ENCODE peak calls at places on chromosomes 4 and X, in ten cellular contexts. One of them, this sample, is unnamed.

GRCh38 chr4:64890131-64890710 is 481.0 kb upstream of the TECRL start:
- DNase-seq in choroid plexus epithelial cell: no peak
- DNase-seq in amniotic epithelial cell: no peak
- DNase-seq in activated CD4-positive, alpha-beta T cell treated with anti-CD3 and anti-CD28 coated beads, Interleukin-2, amount 10 ng/mL, durations not matched to agents 7 days and 5 days: no peak
- DNase-seq in colonic mucosa: no peak
- DNase-seq in CD4-positive, alpha-beta T cell: no peak
- DNase-seq in ecto neural progenitor cell: no peak
- DNase-seq in A172: no peak
- DNase-seq in renal cortical epithelial cell: no peak
- DNase-seq in NCI-H2081: no peak
- DNase-seq in this sample: no peak

GRCh38 chr4:98928505-98929340 is at the start of gene EIF4E:
- DNase-seq in A172: peak; percentile 96
- DNase-seq in NCI-H2081: peak; percentile 94
- DNase-seq in renal cortical epithelial cell: peak; percentile 97
- DNase-seq in ecto neural progenitor cell: peak; percentile 96
- DNase-seq in CD4-positive, alpha-beta T cell: peak; percentile 93
- DNase-seq in amniotic epithelial cell: peak; percentile 98
- DNase-seq in colonic mucosa: peak; percentile 97
- DNase-seq in activated CD4-positive, alpha-beta T cell treated with anti-CD3 and anti-CD28 coated beads, Interleukin-2, amount 10 ng/mL, durations not matched to agents 7 days and 5 days: peak; percentile 98
- DNase-seq in choroid plexus epithelial cell: peak; percentile 100
- DNase-seq in this sample: peak; percentile 97

GRCh38 chrX:33205321-33205720 is 6.0 kb downstream of the DMD start:
- DNase-seq in colonic mucosa: no peak
- DNase-seq in amniotic epithelial cell: peak; percentile 58
- DNase-seq in renal cortical epithelial cell: no peak
- DNase-seq in CD4-positive, alpha-beta T cell: no peak
- DNase-seq in activated CD4-positive, alpha-beta T cell treated with anti-CD3 and anti-CD28 coated beads, Interleukin-2, amount 10 ng/mL, durations not matched to agents 7 days and 5 days: no peak
- DNase-seq in NCI-H2081: no peak
- DNase-seq in A172: no peak
- DNase-seq in choroid plexus epithelial cell: peak; percentile 33
- DNase-seq in ecto neural progenitor cell: no peak
- DNase-seq in this sample: no peak

GRCh38 chr4:25258980-25259578 is 25.2 kb downstream of the PI4K2B start:
- DNase-seq in CD4-positive, alpha-beta T cell: no peak
- DNase-seq in renal cortical epithelial cell: peak; percentile 64
- DNase-seq in colonic mucosa: no peak
- DNase-seq in activated CD4-positive, alpha-beta T cell treated with anti-CD3 and anti-CD28 coated beads, Interleukin-2, amount 10 ng/mL, durations not matched to agents 7 days and 5 days: no peak
- DNase-seq in A172: peak; percentile 4
- DNase-seq in amniotic epithelial cell: no peak
- DNase-seq in NCI-H2081: no peak
- DNase-seq in ecto neural progenitor cell: no peak
- DNase-seq in choroid plexus epithelial cell: peak; percentile 52
- DNase-seq in this sample: peak; percentile 26

GRCh38 chr4:152106781-152107321 is 346.0 kb upstream of the GATB start:
- DNase-seq in CD4-positive, alpha-beta T cell: no peak
- DNase-seq in renal cortical epithelial cell: peak; percentile 60
- DNase-seq in activated CD4-positive, alpha-beta T cell treated with anti-CD3 and anti-CD28 coated beads, Interleukin-2, amount 10 ng/mL, durations not matched to agents 7 days and 5 days: no peak
- DNase-seq in ecto neural progenitor cell: no peak
- DNase-seq in NCI-H2081: no peak
- DNase-seq in amniotic epithelial cell: no peak
- DNase-seq in choroid plexus epithelial cell: no peak
- DNase-seq in A172: peak; percentile 16
- DNase-seq in colonic mucosa: no peak
- DNase-seq in this sample: no peak

GRCh38 chr4:145098675-145099037 is 545 bp downstream of the ABCE1 start:
- DNase-seq in renal cortical epithelial cell: peak; percentile 67
- DNase-seq in NCI-H2081: no peak
- DNase-seq in colonic mucosa: peak; percentile 42
- DNase-seq in choroid plexus epithelial cell: peak; percentile 66
- DNase-seq in amniotic epithelial cell: peak; percentile 61
- DNase-seq in CD4-positive, alpha-beta T cell: peak; percentile 24
- DNase-seq in activated CD4-positive, alpha-beta T cell treated with anti-CD3 and anti-CD28 coated beads, Interleukin-2, amount 10 ng/mL, durations not matched to agents 7 days and 5 days: peak; percentile 43
- DNase-seq in A172: peak; percentile 52
- DNase-seq in ecto neural progenitor cell: no peak
- DNase-seq in this sample: peak; percentile 61

GRCh38 chrX:134782796-134783195 is 124.5 kb upstream of the PLAC1 start:
- DNase-seq in activated CD4-positive, alpha-beta T cell treated with anti-CD3 and anti-CD28 coated beads, Interleukin-2, amount 10 ng/mL, durations not matched to agents 7 days and 5 days: no peak
- DNase-seq in choroid plexus epithelial cell: peak; percentile 68
- DNase-seq in ecto neural progenitor cell: no peak
- DNase-seq in A172: no peak
- DNase-seq in CD4-positive, alpha-beta T cell: no peak
- DNase-seq in colonic mucosa: no peak
- DNase-seq in renal cortical epithelial cell: peak; percentile 45
- DNase-seq in amniotic epithelial cell: peak; percentile 47
- DNase-seq in NCI-H2081: no peak
- DNase-seq in this sample: peak; percentile 16

GRCh38 chrX:87663421-87663820 is 145.8 kb downstream of the KLHL4 start:
- DNase-seq in renal cortical epithelial cell: no peak
- DNase-seq in colonic mucosa: no peak
- DNase-seq in amniotic epithelial cell: peak; percentile 1
- DNase-seq in CD4-positive, alpha-beta T cell: no peak
- DNase-seq in ecto neural progenitor cell: no peak
- DNase-seq in A172: no peak
- DNase-seq in activated CD4-positive, alpha-beta T cell treated with anti-CD3 and anti-CD28 coated beads, Interleukin-2, amount 10 ng/mL, durations not matched to agents 7 days and 5 days: no peak
- DNase-seq in choroid plexus epithelial cell: no peak
- DNase-seq in NCI-H2081: no peak
- DNase-seq in this sample: no peak

GRCh38 chrX:37905436-37906147 is 58.2 kb upstream of the DYNLT3 start:
- DNase-seq in amniotic epithelial cell: no peak
- DNase-seq in NCI-H2081: peak; percentile 26
- DNase-seq in A172: peak; percentile 45
- DNase-seq in colonic mucosa: no peak
- DNase-seq in renal cortical epithelial cell: peak; percentile 38
- DNase-seq in choroid plexus epithelial cell: peak; percentile 63
- DNase-seq in activated CD4-positive, alpha-beta T cell treated with anti-CD3 and anti-CD28 coated beads, Interleukin-2, amount 10 ng/mL, durations not matched to agents 7 days and 5 days: no peak
- DNase-seq in CD4-positive, alpha-beta T cell: no peak
- DNase-seq in ecto neural progenitor cell: peak; percentile 58
- DNase-seq in this sample: peak; percentile 16

GRCh38 chrX:71653344-71653743 is 14.0 kb upstream of the LOC101059915 start:
- DNase-seq in NCI-H2081: no peak
- DNase-seq in renal cortical epithelial cell: no peak
- DNase-seq in amniotic epithelial cell: no peak
- DNase-seq in choroid plexus epithelial cell: no peak
- DNase-seq in colonic mucosa: no peak
- DNase-seq in activated CD4-positive, alpha-beta T cell treated with anti-CD3 and anti-CD28 coated beads, Interleukin-2, amount 10 ng/mL, durations not matched to agents 7 days and 5 days: no peak
- DNase-seq in ecto neural progenitor cell: no peak
- DNase-seq in CD4-positive, alpha-beta T cell: no peak
- DNase-seq in A172: no peak
- DNase-seq in this sample: no peak

GRCh38 chr4:7788193-7788592 is 151.5 kb downstream of the AFAP1 start:
- DNase-seq in activated CD4-positive, alpha-beta T cell treated with anti-CD3 and anti-CD28 coated beads, Interleukin-2, amount 10 ng/mL, durations not matched to agents 7 days and 5 days: no peak
- DNase-seq in colonic mucosa: no peak
- DNase-seq in ecto neural progenitor cell: no peak
- DNase-seq in amniotic epithelial cell: no peak
- DNase-seq in choroid plexus epithelial cell: no peak
- DNase-seq in NCI-H2081: no peak
- DNase-seq in A172: no peak
- DNase-seq in renal cortical epithelial cell: no peak
- DNase-seq in CD4-positive, alpha-beta T cell: no peak
- DNase-seq in this sample: no peak

GRCh38 chr4:184403384-184403781 is 71.0 kb downstream of the IRF2 start:
- DNase-seq in CD4-positive, alpha-beta T cell: no peak
- DNase-seq in ecto neural progenitor cell: no peak
- DNase-seq in A172: no peak
- DNase-seq in colonic mucosa: no peak
- DNase-seq in choroid plexus epithelial cell: peak; percentile 54
- DNase-seq in NCI-H2081: no peak
- DNase-seq in renal cortical epithelial cell: no peak
- DNase-seq in activated CD4-positive, alpha-beta T cell treated with anti-CD3 and anti-CD28 coated beads, Interleukin-2, amount 10 ng/mL, durations not matched to agents 7 days and 5 days: no peak
- DNase-seq in amniotic epithelial cell: peak; percentile 54
- DNase-seq in this sample: no peak

GRCh38 chr4:184647391-184648101 is 1.7 kb downstream of the CASP3 start:
- DNase-seq in amniotic epithelial cell: peak; percentile 56
- DNase-seq in activated CD4-positive, alpha-beta T cell treated with anti-CD3 and anti-CD28 coated beads, Interleukin-2, amount 10 ng/mL, durations not matched to agents 7 days and 5 days: no peak
- DNase-seq in choroid plexus epithelial cell: peak; percentile 53
- DNase-seq in NCI-H2081: no peak
- DNase-seq in colonic mucosa: no peak
- DNase-seq in renal cortical epithelial cell: no peak
- DNase-seq in CD4-positive, alpha-beta T cell: no peak
- DNase-seq in A172: peak; percentile 6
- DNase-seq in ecto neural progenitor cell: no peak
- DNase-seq in this sample: no peak

GRCh38 chr4:88257726-88258125 is 26.6 kb downstream of the PPM1K start:
- DNase-seq in ecto neural progenitor cell: no peak
- DNase-seq in CD4-positive, alpha-beta T cell: no peak
- DNase-seq in A172: no peak
- DNase-seq in renal cortical epithelial cell: no peak
- DNase-seq in choroid plexus epithelial cell: no peak
- DNase-seq in colonic mucosa: no peak
- DNase-seq in amniotic epithelial cell: no peak
- DNase-seq in NCI-H2081: no peak
- DNase-seq in activated CD4-positive, alpha-beta T cell treated with anti-CD3 and anti-CD28 coated beads, Interleukin-2, amount 10 ng/mL, durations not matched to agents 7 days and 5 days: no peak
- DNase-seq in this sample: no peak

GRCh38 chr4:3765271-3766206 is 646 bp upstream of the ADRA2C start:
- DNase-seq in colonic mucosa: peak; percentile 26
- DNase-seq in CD4-positive, alpha-beta T cell: no peak
- DNase-seq in choroid plexus epithelial cell: peak; percentile 43
- DNase-seq in activated CD4-positive, alpha-beta T cell treated with anti-CD3 and anti-CD28 coated beads, Interleukin-2, amount 10 ng/mL, durations not matched to agents 7 days and 5 days: no peak
- DNase-seq in renal cortical epithelial cell: no peak
- DNase-seq in NCI-H2081: no peak
- DNase-seq in A172: peak; percentile 57
- DNase-seq in amniotic epithelial cell: peak; percentile 31
- DNase-seq in ecto neural progenitor cell: peak; percentile 82
- DNase-seq in this sample: peak; percentile 84

GRCh38 chr4:77170926-77171325 is 13.9 kb downstream of the CCNG2 start:
- DNase-seq in colonic mucosa: no peak
- DNase-seq in choroid plexus epithelial cell: no peak
- DNase-seq in A172: no peak
- DNase-seq in amniotic epithelial cell: no peak
- DNase-seq in CD4-positive, alpha-beta T cell: no peak
- DNase-seq in NCI-H2081: no peak
- DNase-seq in renal cortical epithelial cell: peak; percentile 69
- DNase-seq in ecto neural progenitor cell: no peak
- DNase-seq in activated CD4-positive, alpha-beta T cell treated with anti-CD3 and anti-CD28 coated beads, Interleukin-2, amount 10 ng/mL, durations not matched to agents 7 days and 5 days: no peak
- DNase-seq in this sample: no peak

GRCh38 chr4:37873383-37873782 is 17.5 kb upstream of the TBC1D1 start:
- DNase-seq in colonic mucosa: no peak
- DNase-seq in NCI-H2081: no peak
- DNase-seq in A172: no peak
- DNase-seq in amniotic epithelial cell: peak; percentile 93
- DNase-seq in renal cortical epithelial cell: peak; percentile 87
- DNase-seq in activated CD4-positive, alpha-beta T cell treated with anti-CD3 and anti-CD28 coated beads, Interleukin-2, amount 10 ng/mL, durations not matched to agents 7 days and 5 days: no peak
- DNase-seq in choroid plexus epithelial cell: peak; percentile 88
- DNase-seq in ecto neural progenitor cell: no peak
- DNase-seq in CD4-positive, alpha-beta T cell: no peak
- DNase-seq in this sample: no peak

GRCh38 chr4:25161599-25161960 is 1.3 kb upstream of the SEPSECS start:
- DNase-seq in activated CD4-positive, alpha-beta T cell treated with anti-CD3 and anti-CD28 coated beads, Interleukin-2, amount 10 ng/mL, durations not matched to agents 7 days and 5 days: no peak
- DNase-seq in A172: peak; percentile 33
- DNase-seq in CD4-positive, alpha-beta T cell: no peak
- DNase-seq in ecto neural progenitor cell: no peak
- DNase-seq in amniotic epithelial cell: peak; percentile 12
- DNase-seq in renal cortical epithelial cell: peak; percentile 36
- DNase-seq in colonic mucosa: no peak
- DNase-seq in choroid plexus epithelial cell: peak; percentile 25
- DNase-seq in NCI-H2081: no peak
- DNase-seq in this sample: peak; percentile 9

GRCh38 chr4:167555338-167556022 is 321.2 kb upstream of the SPOCK3 start:
- DNase-seq in colonic mucosa: no peak
- DNase-seq in activated CD4-positive, alpha-beta T cell treated with anti-CD3 and anti-CD28 coated beads, Interleukin-2, amount 10 ng/mL, durations not matched to agents 7 days and 5 days: no peak
- DNase-seq in renal cortical epithelial cell: peak; percentile 73
- DNase-seq in A172: no peak
- DNase-seq in amniotic epithelial cell: no peak
- DNase-seq in ecto neural progenitor cell: no peak
- DNase-seq in CD4-positive, alpha-beta T cell: no peak
- DNase-seq in NCI-H2081: no peak
- DNase-seq in choroid plexus epithelial cell: peak; percentile 2
- DNase-seq in this sample: no peak

GRCh38 chrX:1041051-1041450 is 171.4 kb downstream of the CRLF2 start:
- DNase-seq in A172: no peak
- DNase-seq in choroid plexus epithelial cell: no peak
- DNase-seq in colonic mucosa: no peak
- DNase-seq in renal cortical epithelial cell: no peak
- DNase-seq in activated CD4-positive, alpha-beta T cell treated with anti-CD3 and anti-CD28 coated beads, Interleukin-2, amount 10 ng/mL, durations not matched to agents 7 days and 5 days: no peak
- DNase-seq in CD4-positive, alpha-beta T cell: no peak
- DNase-seq in amniotic epithelial cell: no peak
- DNase-seq in ecto neural progenitor cell: no peak
- DNase-seq in NCI-H2081: no peak
- DNase-seq in this sample: no peak

GRCh38 chrX:39871648-39872047 is 226.1 kb downstream of the BCOR start:
- DNase-seq in colonic mucosa: no peak
- DNase-seq in CD4-positive, alpha-beta T cell: no peak
- DNase-seq in ecto neural progenitor cell: no peak
- DNase-seq in choroid plexus epithelial cell: no peak
- DNase-seq in A172: no peak
- DNase-seq in NCI-H2081: no peak
- DNase-seq in renal cortical epithelial cell: no peak
- DNase-seq in activated CD4-positive, alpha-beta T cell treated with anti-CD3 and anti-CD28 coated beads, Interleukin-2, amount 10 ng/mL, durations not matched to agents 7 days and 5 days: no peak
- DNase-seq in amniotic epithelial cell: no peak
- DNase-seq in this sample: no peak

GRCh38 chr4:143377635-143378099 is 41.0 kb downstream of the GAB1 start:
- DNase-seq in A172: no peak
- DNase-seq in renal cortical epithelial cell: no peak
- DNase-seq in colonic mucosa: no peak
- DNase-seq in NCI-H2081: no peak
- DNase-seq in CD4-positive, alpha-beta T cell: no peak
- DNase-seq in amniotic epithelial cell: no peak
- DNase-seq in activated CD4-positive, alpha-beta T cell treated with anti-CD3 and anti-CD28 coated beads, Interleukin-2, amount 10 ng/mL, durations not matched to agents 7 days and 5 days: no peak
- DNase-seq in ecto neural progenitor cell: no peak
- DNase-seq in choroid plexus epithelial cell: no peak
- DNase-seq in this sample: no peak

GRCh38 chr4:94403735-94404134 is 48.0 kb upstream of the PDLIM5 start:
- DNase-seq in ecto neural progenitor cell: no peak
- DNase-seq in NCI-H2081: no peak
- DNase-seq in colonic mucosa: no peak
- DNase-seq in CD4-positive, alpha-beta T cell: no peak
- DNase-seq in renal cortical epithelial cell: no peak
- DNase-seq in choroid plexus epithelial cell: no peak
- DNase-seq in A172: no peak
- DNase-seq in amniotic epithelial cell: no peak
- DNase-seq in activated CD4-positive, alpha-beta T cell treated with anti-CD3 and anti-CD28 coated beads, Interleukin-2, amount 10 ng/mL, durations not matched to agents 7 days and 5 days: no peak
- DNase-seq in this sample: no peak

GRCh38 chr4:184644553-184645307 is 4.5 kb downstream of the CASP3 start:
- DNase-seq in amniotic epithelial cell: peak; percentile 44
- DNase-seq in ecto neural progenitor cell: no peak
- DNase-seq in activated CD4-positive, alpha-beta T cell treated with anti-CD3 and anti-CD28 coated beads, Interleukin-2, amount 10 ng/mL, durations not matched to agents 7 days and 5 days: peak; percentile 22
- DNase-seq in NCI-H2081: no peak
- DNase-seq in A172: peak; percentile 63
- DNase-seq in colonic mucosa: no peak
- DNase-seq in choroid plexus epithelial cell: peak; percentile 67
- DNase-seq in CD4-positive, alpha-beta T cell: no peak
- DNase-seq in renal cortical epithelial cell: peak; percentile 86
- DNase-seq in this sample: no peak

GRCh38 chr4:86939123-86939522 is 4.3 kb downstream of the AFF1 start:
- DNase-seq in NCI-H2081: no peak
- DNase-seq in colonic mucosa: no peak
- DNase-seq in CD4-positive, alpha-beta T cell: no peak
- DNase-seq in activated CD4-positive, alpha-beta T cell treated with anti-CD3 and anti-CD28 coated beads, Interleukin-2, amount 10 ng/mL, durations not matched to agents 7 days and 5 days: peak; percentile 29
- DNase-seq in amniotic epithelial cell: no peak
- DNase-seq in renal cortical epithelial cell: peak; percentile 64
- DNase-seq in choroid plexus epithelial cell: no peak
- DNase-seq in ecto neural progenitor cell: no peak
- DNase-seq in A172: no peak
- DNase-seq in this sample: no peak

GRCh38 chrX:44162964-44163475 is 180.5 kb downstream of the EFHC2 start:
- DNase-seq in colonic mucosa: no peak
- DNase-seq in CD4-positive, alpha-beta T cell: no peak
- DNase-seq in A172: no peak
- DNase-seq in choroid plexus epithelial cell: peak; percentile 5
- DNase-seq in activated CD4-positive, alpha-beta T cell treated with anti-CD3 and anti-CD28 coated beads, Interleukin-2, amount 10 ng/mL, durations not matched to agents 7 days and 5 days: no peak
- DNase-seq in NCI-H2081: no peak
- DNase-seq in ecto neural progenitor cell: no peak
- DNase-seq in amniotic epithelial cell: no peak
- DNase-seq in renal cortical epithelial cell: peak; percentile 22
- DNase-seq in this sample: no peak

GRCh38 chr4:38860788-38861424 is 4.3 kb upstream of the TLR6 start:
- DNase-seq in choroid plexus epithelial cell: peak; percentile 71
- DNase-seq in ecto neural progenitor cell: peak; percentile 70
- DNase-seq in activated CD4-positive, alpha-beta T cell treated with anti-CD3 and anti-CD28 coated beads, Interleukin-2, amount 10 ng/mL, durations not matched to agents 7 days and 5 days: peak; percentile 65
- DNase-seq in amniotic epithelial cell: peak; percentile 53
- DNase-seq in NCI-H2081: peak; percentile 56
- DNase-seq in CD4-positive, alpha-beta T cell: peak; percentile 37
- DNase-seq in renal cortical epithelial cell: peak; percentile 26
- DNase-seq in colonic mucosa: peak; percentile 64
- DNase-seq in A172: peak; percentile 30
- DNase-seq in this sample: peak; percentile 28

GRCh38 chr4:113407409-113407808 is 354.1 kb downstream of the CAMK2D start:
- DNase-seq in choroid plexus epithelial cell: no peak
- DNase-seq in renal cortical epithelial cell: no peak
- DNase-seq in CD4-positive, alpha-beta T cell: no peak
- DNase-seq in amniotic epithelial cell: no peak
- DNase-seq in A172: no peak
- DNase-seq in colonic mucosa: no peak
- DNase-seq in activated CD4-positive, alpha-beta T cell treated with anti-CD3 and anti-CD28 coated beads, Interleukin-2, amount 10 ng/mL, durations not matched to agents 7 days and 5 days: no peak
- DNase-seq in NCI-H2081: peak; percentile 37
- DNase-seq in ecto neural progenitor cell: no peak
- DNase-seq in this sample: no peak

This sample was measured in AG20443.